ENCODE peak calls at places on chromosomes 3 and 15, in nine cellular contexts. I is sciatic nerve; D is GOT3; U is stimulated activated CD4-positive, alpha-beta T cell treated with anti-CD3 and anti-CD28 coated beads, Interleukin-4, amount 100 ng/mL, for 48 hours; Y is AG08396; T is activated naive CD4-positive, alpha-beta T cell treated with anti-CD3 and anti-CD28 coated beads for 36 hours; Z is RCC 7860; J is H9; H is endothelial cell. C is an unnamed sample.

GRCh38 chr3:68909719-68910118 is 22.6 kb downstream of the TAFA4 start:
- DNase-seq in Z (no peak), H (no peak), J (no peak), I (no peak), D (no peak), U (no peak), Y (no peak), T (no peak), C (no peak)

GRCh38 chr3:43760951-43761350 is 70.2 kb downstream of the ABHD5 start:
- DNase-seq in I (peak), D (no peak), Y (no peak), U (no peak), J (no peak), T (no peak), H (no peak), Z (no peak), C (no peak)

GRCh38 chr3:120636790-120637401 is 40.8 kb downstream of the NDUFB4 start:
- DNase-seq in U (no peak), H (no peak), I (no peak), Y (no peak), Z (no peak), T (no peak), J (no peak), D (no peak), C (no peak)

GRCh38 chr3:14289590-14290453 is 111.2 kb downstream of the LSM3 start:
- DNase-seq in T (no peak), Y (peak), U (no peak), H (no peak), J (no peak), Z (peak), I (no peak), D (no peak), C (no peak)

GRCh38 chr3:78645628-78646310 is 1122.0 kb downstream of the ROBO1 start:
- DNase-seq in Z (peak), H (peak), Y (peak), T (no peak), J (no peak), U (no peak), I (no peak), D (no peak), C (peak)

GRCh38 chr3:147397155-147397888 is 9.0 kb downstream of the ZIC4 start:
- DNase-seq in H (peak), U (no peak), Y (no peak), D (no peak), I (no peak), Z (no peak), T (no peak), J (peak), C (no peak)

GRCh38 chr3:195802795-195803194 is 8.9 kb downstream of the MUC4 start:
- DNase-seq in J (no peak), D (no peak), Z (no peak), U (no peak), Y (no peak), I (no peak), T (no peak), H (no peak), C (no peak)

GRCh38 chr15:76200083-76200465 is 111.2 kb downstream of the ETFA start:
- DNase-seq in J (no peak), I (peak), D (no peak), U (no peak), T (no peak), Y (no peak), H (no peak), Z (no peak), C (no peak)

GRCh38 chr3:99699841-99700240 is 61.4 kb downstream of the COL8A1 start:
- DNase-seq in I (no peak), U (no peak), J (no peak), D (no peak), Y (peak), Z (peak), H (no peak), T (no peak), C (no peak)

GRCh38 chr3:54125317-54125716 is 3.0 kb downstream of the CACNA2D3 start:
- DNase-seq in U (no peak), J (no peak), T (no peak), Y (no peak), H (no peak), Z (no peak), I (no peak), D (no peak), C (no peak)

GRCh38 chr15:84988909-84989644 is 7.4 kb downstream of the PDE8A start:
- DNase-seq in H (no peak), Y (no peak), U (no peak), Z (no peak), D (no peak), T (no peak), J (no peak), I (no peak), C (no peak)

GRCh38 chr15:68819451-68820204 is 1.1 kb downstream of the ANP32A start:
- DNase-seq in J (peak), T (peak), H (peak), U (no peak), I (peak), Y (peak), D (no peak), Z (peak), C (peak)

GRCh38 chr15:63755162-63755561 is 78.6 kb downstream of the HERC1 start:
- DNase-seq in J (no peak), I (no peak), Z (no peak), U (no peak), D (no peak), T (no peak), Y (no peak), H (no peak), C (no peak)

GRCh38 chr15:101813803-101814534 is 2.0 kb downstream of the OR4F15 start:
- DNase-seq in T (no peak), I (no peak), Z (peak), D (no peak), Y (peak), J (no peak), U (no peak), H (no peak), C (no peak)

GRCh38 chr3:10248984-10249748 is 907 bp downstream of the TATDN2 start:
- DNase-seq in J (peak), H (peak), T (peak), U (peak), I (peak), D (no peak), Z (no peak), Y (peak), C (peak)

GRCh38 chr3:179146911-179147570 is 1.1 kb upstream of the PIK3CA start:
- DNase-seq in H (peak), J (no peak), Z (peak), T (no peak), I (no peak), U (no peak), Y (peak), D (no peak), C (peak)

GRCh38 chr3:193590088-193590856 is 2.7 kb upstream of the OPA1 start:
- DNase-seq in Z (peak), D (no peak), U (no peak), T (no peak), J (no peak), H (no peak), I (no peak), Y (peak), C (peak)

GRCh38 chr15:57053470-57053869 is 135.0 kb downstream of the TCF12 start:
- DNase-seq in H (no peak), I (no peak), U (no peak), Z (no peak), T (no peak), D (no peak), Y (no peak), J (no peak), C (no peak)

GRCh38 chr3:124599779-124600693 is 130.2 kb upstream of the UMPS start:
- DNase-seq in J (no peak), Z (peak), I (no peak), D (no peak), T (no peak), Y (no peak), H (no peak), U (no peak), C (no peak)

GRCh38 chr15:95988574-95988887 is 342.0 kb upstream of the NR2F2 start:
- DNase-seq in H (no peak), T (no peak), U (no peak), I (no peak), D (no peak), Y (no peak), J (no peak), Z (no peak), C (no peak)

GRCh38 chr3:152076148-152076547 is 192.6 kb upstream of the MBNL1 start:
- DNase-seq in U (no peak), H (no peak), I (no peak), Z (no peak), Y (no peak), D (no peak), T (no peak), J (no peak), C (no peak)

GRCh38 chr3:102530443-102531195 is 95.8 kb downstream of the ZPLD1 start:
- DNase-seq in Y (no peak), Z (peak), I (no peak), J (no peak), T (no peak), D (no peak), U (no peak), H (no peak), C (no peak)

GRCh38 chr15:81407679-81408078 is 33.7 kb upstream of the TMC3 start:
- DNase-seq in H (no peak), D (no peak), I (no peak), Z (no peak), U (no peak), T (no peak), Y (no peak), J (no peak), C (no peak)

GRCh38 chr3:186360779-186361178 is 1.3 kb downstream of the DGKG start:
- DNase-seq in J (peak), H (peak), Z (no peak), D (no peak), U (no peak), I (no peak), T (no peak), Y (no peak), C (no peak)

GRCh38 chr3:185216587-185216918 is 37.3 kb downstream of the EHHADH start:
- DNase-seq in Z (no peak), T (no peak), D (no peak), Y (no peak), H (no peak), U (no peak), I (no peak), J (no peak), C (peak)

GRCh38 chr15:72306211-72306785 is 13.7 kb downstream of the CELF6 start:
- DNase-seq in H (peak), U (no peak), J (peak), Z (no peak), Y (no peak), I (peak), D (no peak), T (peak), C (no peak)

GRCh38 chr3:115146032-115146417 is 1.1 kb downstream of the ZBTB20 start:
- DNase-seq in I (no peak), J (peak), D (no peak), Z (peak), U (peak), T (peak), Y (peak), H (peak), C (peak)

GRCh38 chr15:49242820-49243219 is 72.8 kb downstream of the GALK2 start:
- DNase-seq in Y (peak), T (no peak), D (no peak), H (no peak), U (no peak), J (no peak), Z (no peak), I (no peak), C (no peak)